ENCODE peak calls at places on chromosomes 13 and 19, in four cellular contexts. T, Q, S and L are unnamed samples.

GRCh38 chr13:113776231-113777125 is 17.5 kb downstream of the TMEM255B start:
- DNase-seq in T (peak), Q (no peak), S (no peak), L (no peak)

GRCh38 chr19:1591421-1592022 is 1.1 kb downstream of the MBD3 start:
- DNase-seq in S (no peak), T (peak), Q (no peak), L (no peak)

GRCh38 chr13:26811636-26812035 is 51.0 kb upstream of the GPR12 start:
- DNase-seq in Q (no peak), S (no peak), T (no peak), L (no peak)

GRCh38 chr13:98761126-98761978 is 8.9 kb upstream of the SLC15A1 start:
- DNase-seq in T (no peak), Q (peak), S (no peak), L (no peak)

GRCh38 chr19:19372656-19373416 is 32.6 kb upstream of the GATAD2A start:
- DNase-seq in Q (no peak), S (no peak), T (no peak), L (no peak)

GRCh38 chr19:36604656-36605100 is 435 bp upstream of the ZNF382 start:
- DNase-seq in Q (peak), S (peak), T (peak), L (peak)

GRCh38 chr13:113742445-113743120 is 16.4 kb upstream of the TMEM255B start:
- DNase-seq in Q (no peak), T (no peak), S (no peak), L (no peak)

GRCh38 chr19:6172074-6172863 is 36.8 kb downstream of the ACSBG2 start:
- DNase-seq in S (no peak), Q (no peak), T (no peak), L (no peak)

GRCh38 chr19:3471954-3472655 is 8.2 kb downstream of the SMIM24 start:
- DNase-seq in S (no peak), T (peak), Q (no peak), L (no peak)